ENCODE peak calls at places on chromosome 7, in eight cellular contexts. One of them, this sample, is unnamed.

GRCh38 chr7:46583606-46584005 is 662.5 kb upstream of the IGFBP3 start:
- DNase-seq in fibroblast of lung: peak; percentile 58
- DNase-seq in prostate gland: no peak
- DNase-seq in fibroblast of the aortic adventitia: peak; percentile 68
- DNase-seq in ascending aorta: no peak
- DNase-seq in nephron progenitor cell: no peak
- DNase-seq in foreskin fibroblast: peak; percentile 82
- DNase-seq in psoas muscle: no peak
- DNase-seq in this sample: no peak

GRCh38 chr7:106418526-106418925 is 133.7 kb upstream of the NAMPT start:
- DNase-seq in nephron progenitor cell: no peak
- DNase-seq in prostate gland: no peak
- DNase-seq in ascending aorta: no peak
- DNase-seq in fibroblast of the aortic adventitia: peak; percentile 36
- DNase-seq in foreskin fibroblast: no peak
- DNase-seq in fibroblast of lung: peak; percentile 54
- DNase-seq in psoas muscle: no peak
- DNase-seq in this sample: no peak

GRCh38 chr7:107742678-107743566 is 1.0 kb upstream of the CBLL1 start:
- DNase-seq in foreskin fibroblast: no peak
- DNase-seq in prostate gland: peak; percentile 44
- DNase-seq in fibroblast of lung: no peak
- DNase-seq in psoas muscle: peak; percentile 74
- DNase-seq in nephron progenitor cell: peak; percentile 59
- DNase-seq in ascending aorta: peak; percentile 16
- DNase-seq in fibroblast of the aortic adventitia: no peak
- DNase-seq in this sample: no peak

GRCh38 chr7:95199779-95200558 is 124.4 kb downstream of the PON1 start:
- DNase-seq in ascending aorta: no peak
- DNase-seq in nephron progenitor cell: peak; percentile 30
- DNase-seq in fibroblast of lung: peak; percentile 72
- DNase-seq in prostate gland: peak; percentile 5
- DNase-seq in foreskin fibroblast: peak; percentile 38
- DNase-seq in fibroblast of the aortic adventitia: peak; percentile 63
- DNase-seq in psoas muscle: no peak
- DNase-seq in this sample: no peak

GRCh38 chr7:590731-591551 is 71.3 kb upstream of the PDGFA start:
- DNase-seq in ascending aorta: no peak
- DNase-seq in nephron progenitor cell: no peak
- DNase-seq in prostate gland: peak; percentile 29
- DNase-seq in foreskin fibroblast: no peak
- DNase-seq in fibroblast of the aortic adventitia: peak; percentile 13
- DNase-seq in psoas muscle: peak; percentile 48
- DNase-seq in fibroblast of lung: peak; percentile 18
- DNase-seq in this sample: no peak

GRCh38 chr7:130352335-130353074 is 7.9 kb downstream of the CPA5 start:
- DNase-seq in nephron progenitor cell: no peak
- DNase-seq in fibroblast of lung: peak; percentile 86
- DNase-seq in ascending aorta: no peak
- DNase-seq in foreskin fibroblast: peak; percentile 53
- DNase-seq in psoas muscle: no peak
- DNase-seq in fibroblast of the aortic adventitia: peak; percentile 79
- DNase-seq in prostate gland: no peak
- DNase-seq in this sample: no peak

GRCh38 chr7:155205368-155206285 is 92.1 kb upstream of the INSIG1 start:
- DNase-seq in prostate gland: peak; percentile 69
- DNase-seq in psoas muscle: peak; percentile 94
- DNase-seq in foreskin fibroblast: peak; percentile 99
- DNase-seq in ascending aorta: peak; percentile 70
- DNase-seq in fibroblast of lung: peak; percentile 93
- DNase-seq in fibroblast of the aortic adventitia: peak; percentile 97
- DNase-seq in nephron progenitor cell: peak; percentile 44
- DNase-seq in this sample: peak; percentile 93

GRCh38 chr7:156580036-156580435 is 60.5 kb upstream of the RNF32 start:
- DNase-seq in psoas muscle: no peak
- DNase-seq in foreskin fibroblast: no peak
- DNase-seq in fibroblast of the aortic adventitia: no peak
- DNase-seq in nephron progenitor cell: no peak
- DNase-seq in prostate gland: no peak
- DNase-seq in ascending aorta: no peak
- DNase-seq in fibroblast of lung: no peak
- DNase-seq in this sample: no peak

GRCh38 chr7:75727881-75728592 is 10.7 kb downstream of the HIP1 start:
- DNase-seq in prostate gland: peak; percentile 85
- DNase-seq in foreskin fibroblast: no peak
- DNase-seq in nephron progenitor cell: peak; percentile 23
- DNase-seq in fibroblast of the aortic adventitia: peak; percentile 13
- DNase-seq in psoas muscle: peak; percentile 50
- DNase-seq in ascending aorta: no peak
- DNase-seq in fibroblast of lung: no peak
- DNase-seq in this sample: peak; percentile 77

GRCh38 chr7:155860461-155860839 is 48.2 kb upstream of the SHH start:
- DNase-seq in fibroblast of lung: no peak
- DNase-seq in fibroblast of the aortic adventitia: no peak
- DNase-seq in ascending aorta: no peak
- DNase-seq in prostate gland: no peak
- DNase-seq in nephron progenitor cell: no peak
- DNase-seq in psoas muscle: no peak
- DNase-seq in foreskin fibroblast: no peak
- DNase-seq in this sample: no peak

GRCh38 chr7:141462958-141463357 is 88.3 kb upstream of the AGK start:
- DNase-seq in fibroblast of the aortic adventitia: no peak
- DNase-seq in prostate gland: no peak
- DNase-seq in psoas muscle: no peak
- DNase-seq in foreskin fibroblast: no peak
- DNase-seq in ascending aorta: no peak
- DNase-seq in fibroblast of lung: no peak
- DNase-seq in nephron progenitor cell: no peak
- DNase-seq in this sample: no peak
- TF ChIP-seq CTCF in fibroblast of the aortic adventitia: no peak
- TF ChIP-seq CTCF in prostate gland: no peak
- TF ChIP-seq CTCF in psoas muscle: no peak
- TF ChIP-seq CTCF in foreskin fibroblast: no peak
- TF ChIP-seq CTCF in ascending aorta: no peak
- TF ChIP-seq CTCF in fibroblast of lung: no peak
- TF ChIP-seq CTCF in nephron progenitor cell: no peak
- TF ChIP-seq CTCF in this sample: no peak

GRCh38 chr7:86243171-86243570 is 400.5 kb upstream of the GRM3 start:
- DNase-seq in fibroblast of the aortic adventitia: no peak
- DNase-seq in prostate gland: no peak
- DNase-seq in fibroblast of lung: no peak
- DNase-seq in ascending aorta: no peak
- DNase-seq in foreskin fibroblast: no peak
- DNase-seq in psoas muscle: no peak
- DNase-seq in nephron progenitor cell: no peak
- DNase-seq in this sample: no peak
- TF ChIP-seq CTCF in fibroblast of the aortic adventitia: no peak
- TF ChIP-seq CTCF in prostate gland: no peak
- TF ChIP-seq CTCF in fibroblast of lung: no peak
- TF ChIP-seq CTCF in ascending aorta: no peak
- TF ChIP-seq CTCF in foreskin fibroblast: no peak
- TF ChIP-seq CTCF in psoas muscle: no peak
- TF ChIP-seq CTCF in nephron progenitor cell: no peak
- TF ChIP-seq CTCF in this sample: no peak

GRCh38 chr7:38632411-38632810 is 1.2 kb upstream of the AMPH start:
- DNase-seq in nephron progenitor cell: no peak
- DNase-seq in fibroblast of the aortic adventitia: no peak
- DNase-seq in fibroblast of lung: no peak
- DNase-seq in ascending aorta: no peak
- DNase-seq in psoas muscle: no peak
- DNase-seq in foreskin fibroblast: no peak
- DNase-seq in prostate gland: no peak
- DNase-seq in this sample: no peak
- TF ChIP-seq CTCF in nephron progenitor cell: no peak
- TF ChIP-seq CTCF in fibroblast of the aortic adventitia: no peak
- TF ChIP-seq CTCF in fibroblast of lung: no peak
- TF ChIP-seq CTCF in ascending aorta: no peak
- TF ChIP-seq CTCF in psoas muscle: no peak
- TF ChIP-seq CTCF in foreskin fibroblast: no peak
- TF ChIP-seq CTCF in prostate gland: no peak
- TF ChIP-seq CTCF in this sample: peak; percentile 11

GRCh38 chr7:35508623-35509400 is 186.1 kb downstream of the HERPUD2 start:
- DNase-seq in ascending aorta: no peak
- DNase-seq in fibroblast of the aortic adventitia: no peak
- DNase-seq in foreskin fibroblast: no peak
- DNase-seq in fibroblast of lung: no peak
- DNase-seq in prostate gland: no peak
- DNase-seq in nephron progenitor cell: no peak
- DNase-seq in psoas muscle: no peak
- DNase-seq in this sample: no peak
- TF ChIP-seq CTCF in ascending aorta: no peak
- TF ChIP-seq CTCF in fibroblast of the aortic adventitia: peak; percentile 4
- TF ChIP-seq CTCF in foreskin fibroblast: no peak
- TF ChIP-seq CTCF in fibroblast of lung: no peak
- TF ChIP-seq CTCF in prostate gland: no peak
- TF ChIP-seq CTCF in nephron progenitor cell: no peak
- TF ChIP-seq CTCF in psoas muscle: no peak
- TF ChIP-seq CTCF in this sample: peak; percentile 24

GRCh38 chr7:69067397-69067796 is 530.9 kb upstream of the AUTS2 start:
- DNase-seq in fibroblast of lung: no peak
- DNase-seq in foreskin fibroblast: no peak
- DNase-seq in ascending aorta: no peak
- DNase-seq in fibroblast of the aortic adventitia: peak; percentile 1
- DNase-seq in psoas muscle: no peak
- DNase-seq in nephron progenitor cell: peak; percentile 21
- DNase-seq in prostate gland: peak; percentile 34
- DNase-seq in this sample: no peak
- TF ChIP-seq CTCF in fibroblast of lung: no peak
- TF ChIP-seq CTCF in foreskin fibroblast: no peak
- TF ChIP-seq CTCF in ascending aorta: no peak
- TF ChIP-seq CTCF in fibroblast of the aortic adventitia: peak; percentile 10
- TF ChIP-seq CTCF in psoas muscle: no peak
- TF ChIP-seq CTCF in nephron progenitor cell: peak; percentile 39
- TF ChIP-seq CTCF in prostate gland: peak; percentile 28
- TF ChIP-seq CTCF in this sample: peak; percentile 61

DNA sequence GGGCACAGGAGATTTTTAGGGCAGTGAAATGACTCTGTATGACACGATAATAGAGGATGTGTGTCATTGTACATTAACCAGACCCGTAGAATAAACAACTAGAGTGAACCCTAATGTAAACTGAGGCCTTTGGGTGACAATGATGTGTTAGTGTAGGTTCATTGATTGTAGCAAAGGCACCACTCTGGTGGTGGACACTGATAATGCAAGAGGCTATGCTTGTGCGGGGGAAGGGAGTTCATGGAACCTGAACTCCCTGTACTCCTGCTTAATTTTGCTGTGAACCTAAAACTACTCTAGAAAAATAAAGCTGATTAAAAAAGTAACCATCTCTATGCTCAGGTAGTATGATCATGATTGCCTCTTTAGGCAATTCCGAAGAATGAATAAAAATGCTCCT is 96.3 kb upstream of the VIPR2 start:
- DNase-seq in foreskin fibroblast: no peak
- DNase-seq in ascending aorta: no peak
- DNase-seq in fibroblast of the aortic adventitia: no peak
- DNase-seq in psoas muscle: no peak
- DNase-seq in nephron progenitor cell: no peak
- DNase-seq in prostate gland: no peak
- DNase-seq in fibroblast of lung: no peak
- DNase-seq in this sample: no peak
- TF ChIP-seq CTCF in foreskin fibroblast: no peak
- TF ChIP-seq CTCF in ascending aorta: no peak
- TF ChIP-seq CTCF in fibroblast of the aortic adventitia: no peak
- TF ChIP-seq CTCF in psoas muscle: no peak
- TF ChIP-seq CTCF in nephron progenitor cell: no peak
- TF ChIP-seq CTCF in prostate gland: no peak
- TF ChIP-seq CTCF in fibroblast of lung: no peak
- TF ChIP-seq CTCF in this sample: no peak

GRCh38 chr7:101814081-101814995 is 3.1 kb upstream of the CUX1 start:
- DNase-seq in ascending aorta: no peak
- DNase-seq in nephron progenitor cell: peak; percentile 76
- DNase-seq in fibroblast of lung: peak; percentile 55
- DNase-seq in prostate gland: peak; percentile 34
- DNase-seq in foreskin fibroblast: no peak
- DNase-seq in psoas muscle: peak; percentile 81
- DNase-seq in fibroblast of the aortic adventitia: peak; percentile 52
- DNase-seq in this sample: no peak
- TF ChIP-seq CTCF in ascending aorta: peak; percentile 77
- TF ChIP-seq CTCF in nephron progenitor cell: no peak
- TF ChIP-seq CTCF in fibroblast of lung: peak; percentile 29
- TF ChIP-seq CTCF in prostate gland: peak; percentile 49
- TF ChIP-seq CTCF in foreskin fibroblast: peak; percentile 15
- TF ChIP-seq CTCF in psoas muscle: peak; percentile 63
- TF ChIP-seq CTCF in fibroblast of the aortic adventitia: peak; percentile 44
- TF ChIP-seq CTCF in this sample: peak; percentile 80

GRCh38 chr7:8702807-8703206 is 269.4 kb downstream of the NXPH1 start:
- DNase-seq in ascending aorta: no peak
- DNase-seq in psoas muscle: no peak
- DNase-seq in fibroblast of lung: no peak
- DNase-seq in prostate gland: no peak
- DNase-seq in fibroblast of the aortic adventitia: no peak
- DNase-seq in foreskin fibroblast: no peak
- DNase-seq in nephron progenitor cell: no peak
- DNase-seq in this sample: no peak
- TF ChIP-seq CTCF in ascending aorta: no peak
- TF ChIP-seq CTCF in psoas muscle: no peak
- TF ChIP-seq CTCF in fibroblast of lung: no peak
- TF ChIP-seq CTCF in prostate gland: no peak
- TF ChIP-seq CTCF in fibroblast of the aortic adventitia: no peak
- TF ChIP-seq CTCF in foreskin fibroblast: no peak
- TF ChIP-seq CTCF in nephron progenitor cell: no peak
- TF ChIP-seq CTCF in this sample: peak; percentile 23

DNA sequence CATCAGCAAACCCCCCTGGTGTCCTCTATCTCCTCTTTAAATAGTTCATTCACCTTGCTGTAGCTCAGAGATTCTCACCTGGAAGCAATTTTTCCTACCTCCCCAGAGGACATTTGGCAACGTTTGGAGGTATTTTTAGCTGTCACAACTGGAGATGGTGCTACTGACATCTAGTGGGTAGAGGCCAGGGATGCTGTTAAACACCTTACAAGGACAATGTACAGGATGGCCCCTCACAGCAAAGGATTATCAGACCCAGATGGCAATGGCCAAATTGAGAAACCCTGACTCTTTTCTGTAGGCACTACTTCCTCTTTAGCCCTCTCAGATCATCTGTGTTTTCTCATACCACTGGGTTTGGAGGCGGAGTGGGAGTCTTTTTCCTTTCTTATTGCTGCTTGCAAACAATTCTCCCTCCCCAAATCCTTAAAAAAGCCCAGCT is 13.2 kb upstream of the TRA2A start:
- DNase-seq in prostate gland: no peak
- DNase-seq in nephron progenitor cell: no peak
- DNase-seq in fibroblast of lung: peak; percentile 42
- DNase-seq in ascending aorta: no peak
- DNase-seq in foreskin fibroblast: peak; percentile 16
- DNase-seq in psoas muscle: no peak
- DNase-seq in fibroblast of the aortic adventitia: peak; percentile 37
- DNase-seq in this sample: no peak
- TF ChIP-seq CTCF in prostate gland: no peak
- TF ChIP-seq CTCF in nephron progenitor cell: peak; percentile 12
- TF ChIP-seq CTCF in fibroblast of lung: no peak
- TF ChIP-seq CTCF in ascending aorta: no peak
- TF ChIP-seq CTCF in foreskin fibroblast: peak; percentile 29
- TF ChIP-seq CTCF in psoas muscle: peak; percentile 40
- TF ChIP-seq CTCF in fibroblast of the aortic adventitia: peak; percentile 43
- TF ChIP-seq CTCF in this sample: peak; percentile 69